ENCODE peak calls at places on chromosome 9, in six cellular contexts. W is ELR, H is HuH-7, R is pancreas, Z is NCI-H2081, L is LoVo. E is an unnamed sample.

GRCh38 chr9:137395666-137396010 is 27.3 kb downstream of the EXD3 start:
- DNase-seq in R (no peak), L (no peak), W (no peak), Z (no peak), H (no peak), E (no peak)

GRCh38 chr9:122168356-122168755 is 8.6 kb downstream of the MORN5 start:
- DNase-seq in L (no peak), R (no peak), Z (no peak), W (peak), H (no peak), E (no peak)

GRCh38 chr9:6931913-6932312 is 174.1 kb downstream of the KDM4C start:
- DNase-seq in W (peak), H (no peak), L (peak), R (no peak), Z (no peak), E (no peak)

GRCh38 chr9:135724186-135724797 is 22.3 kb downstream of the KCNT1 start:
- DNase-seq in W (peak), R (no peak), Z (no peak), H (no peak), L (no peak), E (no peak)

GRCh38 chr9:87122947-87123685 is 175.8 kb upstream of the GAS1 start:
- DNase-seq in W (peak), Z (no peak), R (no peak), H (no peak), L (no peak), E (no peak)

GRCh38 chr9:36603006-36603405 is 30.3 kb downstream of the MELK start:
- DNase-seq in W (peak), R (no peak), L (no peak), Z (no peak), H (no peak), E (no peak)

GRCh38 chr9:27183151-27183550 is 74.1 kb downstream of the TEK start:
- DNase-seq in Z (no peak), R (no peak), W (no peak), L (no peak), H (no peak), E (no peak)

GRCh38 chr9:18447131-18447530 is 26.8 kb upstream of the ADAMTSL1 start:
- DNase-seq in L (no peak), H (no peak), Z (no peak), R (no peak), W (no peak), E (no peak)

GRCh38 chr9:4680750-4681149 is 1.4 kb downstream of the CDC37L1 start:
- DNase-seq in R (no peak), Z (no peak), W (peak), H (no peak), L (no peak), E (peak)

GRCh38 chr9:87337335-87338074 is 160.2 kb upstream of the DAPK1 start:
- DNase-seq in W (no peak), H (no peak), Z (peak), L (no peak), R (no peak), E (no peak)

GRCh38 chr9:8436791-8437190 is 637.2 kb upstream of the DMAC1 start:
- DNase-seq in L (no peak), Z (no peak), R (no peak), W (no peak), H (no peak), E (no peak)

GRCh38 chr9:94490465-94490864 is 64.4 kb upstream of the PCAT7 start:
- DNase-seq in W (peak), Z (no peak), L (no peak), R (no peak), H (no peak), E (peak)

GRCh38 chr9:76512826-76513225 is 53.8 kb downstream of the GCNT1 start:
- DNase-seq in R (no peak), Z (no peak), L (no peak), W (peak), H (no peak), E (no peak)

GRCh38 chr9:135307314-135307713 is 172.3 kb upstream of the PPP1R26 start:
- DNase-seq in W (no peak), H (no peak), R (no peak), L (no peak), Z (no peak), E (no peak)